ENCODE peak calls at places on chromosomes 13 and 19, in six cellular contexts. I is ovary, B is K562, O is esophagus muscularis mucosa, C is stomach, E is upper lobe of left lung. A is an unnamed sample.

GRCh38 chr13:32125746-32126145 is 94.2 kb downstream of the FRY start:
- DNase-seq in I (no peak), E (no peak), C (no peak), B (no peak), O (no peak), A (no peak)

GRCh38 chr19:41515054-41515652 is 60.8 kb upstream of the CEACAM21 start:
- DNase-seq in E (peak; percentile 52), B (no peak), C (no peak), O (no peak), I (no peak), A (no peak)

GRCh38 chr13:98083936-98084335 is 59.0 kb upstream of the FARP1 start:
- DNase-seq in C (no peak), E (no peak), I (no peak), O (no peak), B (no peak), A (no peak)

GRCh38 chr13:27954406-27954851 is 14.7 kb downstream of the CDX2 start:
- DNase-seq in B (no peak), I (no peak), C (peak; percentile 49), O (peak; percentile 87), E (peak; percentile 88), A (no peak)

GRCh38 chr13:102817907-102818306 is 19.0 kb downstream of the BIVM start:
- DNase-seq in E (no peak), C (no peak), O (no peak), I (no peak), B (no peak), A (no peak)

GRCh38 chr19:15138427-15138826 is 31.2 kb downstream of the SYDE1 start:
- DNase-seq in B (no peak), O (no peak), E (no peak), C (no peak), I (no peak), A (no peak)

GRCh38 chr13:111505175-111505777 is 184.8 kb downstream of the TEX29 start:
- DNase-seq in E (no peak), I (no peak), O (no peak), C (peak; percentile 25), B (peak; percentile 49), A (no peak)

GRCh38 chr19:5074418-5074817 is 105.5 kb downstream of the KDM4B start:
- DNase-seq in B (no peak), C (no peak), O (no peak), E (peak; percentile 61), I (no peak), A (no peak)

GRCh38 chr13:97254809-97255208 is 32.7 kb downstream of the MBNL2 start:
- DNase-seq in I (no peak), E (no peak), C (no peak), B (no peak), O (no peak), A (no peak)

GRCh38 chr13:30804474-30804873 is 69.1 kb downstream of the ALOX5AP start:
- DNase-seq in B (no peak), O (no peak), I (no peak), C (no peak), E (peak; percentile 50), A (no peak)

GRCh38 chr13:23477096-23477495 is 43.6 kb upstream of the SACS start:
- DNase-seq in I (no peak), B (no peak), E (no peak), C (no peak), O (no peak), A (no peak)

GRCh38 chr19:17421942-17422341 is 2.1 kb downstream of the MVB12A start:
- DNase-seq in E (no peak), O (no peak), C (no peak), I (no peak), B (no peak), A (no peak)

GRCh38 chr19:17418710-17419109 is 1.1 kb upstream of the MVB12A start:
- DNase-seq in I (no peak), E (no peak), B (no peak), C (no peak), O (no peak), A (no peak)

GRCh38 chr19:17420267-17420924 is 549 bp downstream of the MVB12A start:
- DNase-seq in B (peak; percentile 35), O (no peak), E (peak; percentile 82), I (peak; percentile 72), C (peak; percentile 35), A (no peak)

GRCh38 chr19:17419154-17419490 is 725 bp upstream of the MVB12A start:
- DNase-seq in I (no peak), C (no peak), E (no peak), O (no peak), B (no peak), A (no peak)

DNA sequence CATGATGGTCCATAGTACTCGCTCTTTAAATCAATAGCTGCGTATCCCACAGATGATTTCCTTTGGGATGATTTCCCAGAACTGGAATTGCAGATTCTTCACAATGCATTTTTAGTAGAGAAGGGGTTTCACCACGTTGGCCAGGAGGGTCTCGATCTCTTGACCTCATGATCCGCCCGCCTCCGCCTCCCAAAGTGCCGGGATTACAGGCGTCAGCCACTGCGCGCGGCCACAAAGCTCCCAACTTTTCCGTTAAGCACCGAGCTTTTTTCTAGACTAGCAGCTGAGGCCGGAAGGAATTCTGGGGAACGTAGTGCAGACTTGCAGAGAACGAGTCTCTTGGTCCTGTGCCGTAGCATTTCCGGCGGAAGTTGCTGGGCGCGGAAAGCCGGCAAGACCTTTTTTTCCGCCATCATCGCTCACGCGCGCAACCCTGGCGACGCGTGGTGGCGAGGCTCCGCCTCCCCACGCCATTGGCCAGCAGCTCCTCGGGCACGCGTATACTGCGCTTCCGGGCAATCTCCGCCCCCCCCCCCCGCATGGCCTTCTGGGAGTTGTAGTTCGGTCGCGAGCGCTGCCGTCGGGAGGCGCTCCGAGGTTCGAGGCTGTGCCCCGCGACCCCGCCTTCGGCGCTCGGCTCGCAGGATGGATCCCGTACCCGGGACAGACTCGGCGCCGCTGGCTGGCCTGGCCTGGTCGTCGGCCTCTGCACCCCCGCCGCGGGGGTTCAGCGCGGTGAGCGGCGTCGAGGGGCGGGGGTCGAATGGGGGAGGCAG is at the start of gene MVB12A:
- DNase-seq in C (peak; percentile 97), B (peak; percentile 97), I (peak; percentile 97), E (peak; percentile 97), O (peak; percentile 99), A (peak; percentile 92)
- TF ChIP-seq EP300 in C (no peak), B (no peak), I (peak; percentile 80), E (no peak), O (no peak), A (peak; percentile 93)

DNA sequence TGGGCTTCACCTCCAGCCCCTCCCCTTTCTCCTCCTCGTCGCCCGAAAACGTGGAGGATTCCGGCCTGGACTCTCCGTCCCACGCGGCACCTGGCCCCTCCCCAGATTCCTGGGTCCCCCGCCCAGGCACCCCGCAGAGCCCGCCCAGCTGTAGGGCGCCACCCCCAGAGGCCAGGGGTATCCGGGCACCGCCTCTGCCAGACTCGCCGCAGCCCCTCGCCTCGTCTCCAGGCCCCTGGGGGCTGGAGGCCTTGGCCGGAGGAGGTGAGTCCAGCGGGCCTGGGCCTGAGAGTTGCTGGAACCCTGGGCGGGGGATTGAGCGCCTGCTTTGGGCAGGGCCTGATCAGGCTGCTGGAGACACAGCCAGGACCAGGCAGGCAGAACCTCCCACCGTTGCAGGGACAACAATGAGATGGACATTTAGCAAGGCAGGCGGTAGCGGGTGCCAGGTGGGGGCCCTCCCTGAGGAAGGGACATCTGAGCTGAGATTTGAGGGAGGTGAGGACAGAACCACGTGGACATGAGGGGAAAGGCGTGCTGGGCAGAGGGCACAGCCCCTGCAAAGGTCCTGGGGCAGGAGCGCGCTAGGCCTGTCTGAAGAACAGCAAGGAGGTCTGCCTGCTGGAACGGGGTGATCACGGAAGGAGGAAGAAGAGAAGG is 16.2 kb upstream of the B3GNT3 start:
- DNase-seq in I (no peak), C (no peak), O (no peak), B (peak; percentile 80), E (peak; percentile 80), A (no peak)
- TF ChIP-seq EP300 in I (no peak), C (no peak), O (no peak), B (no peak), E (no peak), A (no peak)

DNA sequence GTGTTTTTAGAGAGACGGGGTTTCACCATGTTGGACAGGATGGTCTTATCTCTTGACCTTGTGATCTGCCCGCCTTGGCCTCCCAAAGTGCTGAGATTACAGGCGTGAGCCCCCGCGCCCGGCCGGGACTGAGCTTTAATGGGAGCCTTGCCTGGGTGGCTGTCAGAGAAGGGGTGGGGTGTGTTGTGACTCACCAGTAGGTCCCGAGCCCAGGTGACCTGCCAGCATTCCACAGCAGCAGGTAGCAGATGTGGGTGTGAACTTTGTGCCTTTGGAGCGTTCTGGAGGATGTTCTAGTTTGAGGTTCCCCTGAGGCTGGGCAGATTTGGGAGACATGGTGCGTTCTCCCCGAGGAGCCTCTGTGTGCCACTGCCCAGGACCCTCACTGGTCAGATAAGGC is 7.1 kb upstream of the EPN1 start:
- DNase-seq in B (no peak), E (no peak), I (no peak), C (peak; percentile 72), O (no peak), A (no peak)
- TF ChIP-seq EP300 in B (no peak), E (no peak), I (no peak), C (no peak), O (no peak), A (no peak)

GRCh38 chr13:114038211-114038613 is 64.3 kb upstream of the C13orf46 start:
- DNase-seq in B (no peak), C (no peak), E (peak; percentile 81), O (no peak), I (no peak), A (no peak)
- TF ChIP-seq EP300 in B (no peak), C (no peak), E (no peak), O (no peak), I (no peak), A (peak; percentile 71)

GRCh38 chr19:19256072-19256969 is 16.8 kb downstream of the TM6SF2 start:
- DNase-seq in E (no peak), B (no peak), O (no peak), I (no peak), C (no peak), A (no peak)
- TF ChIP-seq EP300 in E (no peak), B (no peak), O (no peak), I (no peak), C (no peak), A (no peak)

GRCh38 chr19:11528551-11529341 is at the start of gene ECSIT:
- DNase-seq in E (peak; percentile 92), I (peak; percentile 97), C (peak; percentile 99), B (peak; percentile 94), O (peak; percentile 99), A (peak; percentile 98)
- TF ChIP-seq EP300 in E (no peak), I (no peak), C (no peak), B (peak; percentile 7), O (no peak), A (peak; percentile 84)

GRCh38 chr13:80477641-80478443 is 136.9 kb upstream of the SPRY2 start:
- DNase-seq in O (no peak), I (no peak), E (no peak), B (no peak), C (no peak), A (no peak)
- TF ChIP-seq EP300 in O (no peak), I (no peak), E (no peak), B (no peak), C (no peak), A (no peak)

DNA sequence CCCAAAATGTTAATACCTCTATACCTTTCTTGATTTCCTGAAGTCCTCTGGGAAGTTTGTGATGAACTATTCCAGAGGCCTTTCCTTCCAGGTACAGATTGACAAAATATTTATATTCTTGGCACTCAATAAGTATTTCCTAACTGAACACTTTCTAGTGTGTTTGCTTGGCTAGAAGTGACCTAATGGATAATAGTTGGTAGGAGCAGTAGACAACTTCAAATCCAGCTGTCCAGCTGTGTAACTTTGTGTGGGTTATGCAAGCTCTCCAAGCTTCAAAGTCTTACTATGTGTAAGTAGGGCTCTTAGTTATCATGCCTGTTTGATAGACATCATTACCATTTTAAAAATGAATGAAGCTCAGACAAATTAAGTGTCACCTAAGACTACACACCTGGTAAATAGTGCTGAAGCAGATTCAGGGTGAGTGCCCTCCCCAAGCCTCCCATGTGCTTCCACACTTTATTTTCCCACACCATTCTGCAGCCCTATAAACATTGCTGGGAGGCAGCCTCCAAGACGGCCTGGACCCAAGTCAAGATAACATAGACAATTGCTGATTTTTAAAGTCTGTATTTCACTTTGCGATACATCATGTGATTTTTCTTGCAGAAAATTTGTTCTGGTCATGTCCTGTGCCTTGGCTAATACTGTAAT is 196.6 kb downstream of the NALCN start:
- DNase-seq in O (no peak), I (no peak), E (no peak), C (no peak), B (no peak), A (no peak)
- TF ChIP-seq EP300 in O (no peak), I (no peak), E (no peak), C (no peak), B (no peak), A (no peak)

A was measured in tibial nerve.